ENCODE peak calls at places on chromosomes 13 and 19, in five cellular contexts. P is aorta; M is stimulated activated CD8-positive, alpha-beta memory T cell treated with anti-CD3 and anti-CD28 coated beads, Interleukin-7, amount 100 ng/mL, for 1 hour; R is activated CD4-positive, alpha-beta memory T cell treated with anti-CD3 and anti-CD28 coated beads for 36 hours; V is AG04450. S is an unnamed sample.

GRCh38 chr13:36453518-36453917 is 21.2 kb downstream of the CCNA1 start:
- DNase-seq in P (no peak), M (no peak), R (no peak), V (no peak), S (no peak)

GRCh38 chr19:2244486-2244885 is 4.6 kb upstream of the AMH start:
- DNase-seq in P (no peak), M (no peak), R (no peak), V (no peak), S (no peak)

GRCh38 chr13:50735071-50735470 is 108.4 kb downstream of the DLEU7 start:
- DNase-seq in P (no peak), M (no peak), R (no peak), V (no peak), S (no peak)

GRCh38 chr13:26538363-26539317 is 18.8 kb upstream of the WASF3 start:
- DNase-seq in P (no peak), M (no peak), R (no peak), V (no peak), S (no peak)

GRCh38 chr13:48908381-48909087 is 67.2 kb upstream of the FNDC3A start:
- DNase-seq in P (peak; percentile 45), M (no peak), R (no peak), V (no peak), S (no peak)

GRCh38 chr19:49338691-49339363 is 3.6 kb downstream of the CD37 start:
- DNase-seq in P (peak; percentile 75), M (no peak), R (peak; percentile 49), V (no peak), S (peak; percentile 93)

GRCh38 chr13:66076417-66076816 is 1153.7 kb downstream of the PCDH9 start:
- DNase-seq in P (no peak), M (no peak), R (no peak), V (peak; percentile 15), S (no peak)

GRCh38 chr13:60111726-60112125 is 52.0 kb downstream of the DIAPH3 start:
- DNase-seq in P (no peak), M (no peak), R (no peak), V (no peak), S (no peak)

GRCh38 chr13:65921933-65922332 is 1308.2 kb downstream of the PCDH9 start:
- DNase-seq in P (no peak), M (no peak), R (no peak), V (no peak), S (no peak)

GRCh38 chr13:39913928-39914327 is 258.5 kb downstream of the COG6 start:
- DNase-seq in P (no peak), M (no peak), R (no peak), V (no peak), S (no peak)

GRCh38 chr19:43760941-43761340 is 6.2 kb upstream of the SMG9 start:
- DNase-seq in P (no peak), M (no peak), R (no peak), V (no peak), S (no peak)

GRCh38 chr13:106626473-106626872 is 58.5 kb upstream of the ARGLU1 start:
- DNase-seq in P (no peak), M (no peak), R (no peak), V (no peak), S (no peak)

GRCh38 chr19:3272532-3272931 is 48.1 kb downstream of the CELF5 start:
- DNase-seq in P (no peak), M (no peak), R (no peak), V (no peak), S (no peak)

GRCh38 chr13:43303040-43303729 is 279.8 kb downstream of the DNAJC15 start:
- DNase-seq in P (peak; percentile 68), M (no peak), R (no peak), V (no peak), S (peak; percentile 34)

GRCh38 chr13:108676620-108677019 is 47.2 kb downstream of the MYO16 start:
- DNase-seq in P (no peak), M (no peak), R (no peak), V (no peak), S (no peak)

GRCh38 chr13:63299995-63300394 is 1884.3 kb upstream of the PCDH20 start:
- DNase-seq in P (no peak), M (no peak), R (no peak), V (no peak), S (no peak)

GRCh38 chr19:7792286-7792685 is 29.2 kb downstream of the CLEC4M start:
- DNase-seq in P (no peak), M (no peak), R (no peak), V (no peak), S (no peak)

GRCh38 chr13:76928456-76928855 is 19.9 kb upstream of the ACOD1 start:
- DNase-seq in P (no peak), M (no peak), R (no peak), V (no peak), S (no peak)

GRCh38 chr19:15864824-15865223 is 33.0 kb downstream of the CYP4F2 start:
- DNase-seq in P (no peak), M (no peak), R (no peak), V (no peak), S (no peak)

GRCh38 chr13:26600345-26600761 is 42.9 kb downstream of the WASF3 start:
- DNase-seq in P (no peak), M (no peak), R (no peak), V (no peak), S (no peak)

GRCh38 chr19:4035018-4035566 is 27.6 kb downstream of the PIAS4 start:
- DNase-seq in P (no peak), M (no peak), R (no peak), V (no peak), S (no peak)

GRCh38 chr13:70987043-70987442 is 878.8 kb upstream of the KLHL1 start:
- DNase-seq in P (no peak), M (no peak), R (no peak), V (no peak), S (no peak)

GRCh38 chr19:8001651-8001994 is 3.8 kb downstream of the ELAVL1 start:
- DNase-seq in P (no peak), M (no peak), R (peak; percentile 15), V (no peak), S (no peak)

GRCh38 chr13:57326532-57326931 is 159.5 kb downstream of the PRR20E start:
- DNase-seq in P (no peak), M (no peak), R (no peak), V (no peak), S (no peak)

GRCh38 chr13:100209857-100210580 is 121.1 kb downstream of the PCCA start:
- DNase-seq in P (no peak), M (no peak), R (no peak), V (no peak), S (no peak)

GRCh38 chr19:3516675-3517207 is 10.6 kb downstream of the FZR1 start:
- DNase-seq in P (no peak), M (no peak), R (peak; percentile 52), V (no peak), S (no peak)

GRCh38 chr13:113002206-113002821 is 33.3 kb downstream of the MCF2L start:
- DNase-seq in P (no peak), M (no peak), R (no peak), V (no peak), S (no peak)

GRCh38 chr19:51727349-51727880 is 3.6 kb upstream of the HAS1 start:
- DNase-seq in P (no peak), M (no peak), R (no peak), V (no peak), S (no peak)

GRCh38 chr13:25249001-25249543 is 38.2 kb downstream of the MTMR6 start:
- DNase-seq in P (no peak), M (no peak), R (no peak), V (no peak), S (no peak)

GRCh38 chr19:38358071-38358470 is 16.3 kb upstream of the PSMD8 start:
- DNase-seq in P (no peak), M (no peak), R (no peak), V (no peak), S (no peak)

GRCh38 chr13:23087884-23088283 is 92.9 kb upstream of the SGCG start:
- DNase-seq in P (no peak), M (no peak), R (peak; percentile 18), V (no peak), S (no peak)

GRCh38 chr13:19959141-19959830 is 759 bp downstream of the ZMYM2 start:
- DNase-seq in P (peak; percentile 78), M (peak; percentile 43), R (peak; percentile 80), V (no peak), S (peak; percentile 64)

S was measured in lung.